ENCODE peak calls at places on chromosomes 4 and X, in eight cellular contexts. H is PC-3, F is mucosa of descending colon, M is transverse colon, L is thyroid gland, P is heart right ventricle, I is PC-9, O is K562. Z is an unnamed sample.
A peak's percentile ranks its signal among the peaks of the same experiment; 100 is the strongest.

GRCh38 chr4:105306158-105306781 is 159.6 kb downstream of the TET2 start:
- DNase-seq in H (peak; percentile 34), F (no peak), M (no peak), L (no peak), P (no peak), I (peak; percentile 0), O (no peak), Z (no peak)

GRCh38 chr4:108107116-108107515 is 61.6 kb downstream of the LEF1 start:
- DNase-seq in H (no peak), F (no peak), M (no peak), L (no peak), P (no peak), I (no peak), O (no peak), Z (no peak)

GRCh38 chrX:51459125-51459524 is 37.3 kb downstream of the NUDT11 start:
- DNase-seq in H (peak; percentile 57), F (no peak), M (no peak), L (no peak), P (no peak), I (no peak), O (no peak), Z (no peak)

GRCh38 chr4:130028552-130028951 is 932.6 kb downstream of the C4orf33 start:
- DNase-seq in H (no peak), F (no peak), M (no peak), L (no peak), P (no peak), I (no peak), O (no peak), Z (no peak)

GRCh38 chr4:107896158-107896645 is 35.1 kb upstream of the CYP2U1 start:
- DNase-seq in H (peak; percentile 92), F (no peak), M (no peak), L (no peak), P (no peak), I (peak; percentile 44), O (no peak), Z (no peak)

GRCh38 chr4:30950737-30951136 is 230.6 kb downstream of the PCDH7 start:
- DNase-seq in H (peak; percentile 91), F (no peak), M (no peak), L (no peak), P (no peak), I (peak; percentile 54), O (no peak), Z (no peak)

GRCh38 chr4:184732126-184732525 is 1.8 kb downstream of the CENPU start:
- DNase-seq in H (peak; percentile 91), F (no peak), M (no peak), L (peak; percentile 90), P (no peak), I (peak; percentile 58), O (no peak), Z (no peak)

GRCh38 chr4:38184404-38184803 is 224.2 kb downstream of the PTTG2 start:
- DNase-seq in H (peak; percentile 19), F (no peak), M (no peak), L (no peak), P (no peak), I (no peak), O (no peak), Z (no peak)

GRCh38 chr4:25767877-25768475 is 94.8 kb downstream of the SEL1L3 start:
- DNase-seq in H (peak; percentile 69), F (peak; percentile 42), M (peak; percentile 37), L (peak; percentile 58), P (peak; percentile 73), I (peak; percentile 37), O (peak; percentile 48), Z (no peak)

DNA sequence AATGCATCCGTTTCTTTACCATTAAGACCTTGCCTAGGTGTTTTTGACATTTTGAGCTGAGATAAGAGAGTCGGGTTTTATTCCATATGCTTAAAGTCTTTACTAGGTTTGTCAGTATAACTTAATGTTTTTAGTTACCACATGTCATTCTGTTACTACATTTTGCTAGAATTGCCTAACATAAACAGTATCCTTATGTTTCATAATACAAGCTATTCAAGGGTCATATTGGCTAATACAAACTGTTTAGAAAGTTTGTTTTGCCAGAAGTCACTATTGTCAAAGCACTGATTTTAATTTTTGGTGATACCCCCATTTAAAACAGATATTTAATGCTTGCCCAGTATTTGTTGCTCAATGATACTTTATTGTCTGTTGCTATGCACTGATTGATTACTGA is 427.7 kb upstream of the MAGEB2 start:
- DNase-seq in H (no peak), F (no peak), M (no peak), L (no peak), P (no peak), I (no peak), O (no peak), Z (no peak)
- H3K4me1 ChIP-seq in H (peaks cover 4% of the 10 kb centered on the region), F (no peaks in the 10 kb centered on the region), M (no peaks in the 10 kb centered on the region), L (no peaks in the 10 kb centered on the region), P (no peaks in the 10 kb centered on the region), I (no peaks in the 10 kb centered on the region), O (no peaks in the 10 kb centered on the region), Z (no peaks in the 10 kb centered on the region)

GRCh38 chr4:113636438-113636818 is 125.1 kb downstream of the CAMK2D start:
- DNase-seq in H (peak; percentile 29), F (no peak), M (no peak), L (no peak), P (no peak), I (no peak), O (no peak), Z (no peak)
- H3K4me3 ChIP-seq in H (no peak overlapping the region), F (no peak overlapping the region), M (no peak overlapping the region), L (no peak overlapping the region), P (no peak overlapping the region), I (no peak overlapping the region), O (no peak overlapping the region), Z (no peak overlapping the region)

GRCh38 chr4:39255266-39255665 is 72.9 kb downstream of the WDR19 start:
- DNase-seq in H (peak; percentile 68), F (no peak), M (no peak), L (no peak), P (no peak), I (peak; percentile 28), O (peak; percentile 15), Z (no peak)
- TF ChIP-seq CTCF in H (peak; percentile 53), F (no peak), M (no peak), L (no peak), P (no peak), I (no peak), O (peak; percentile 43), Z (no peak)

DNA sequence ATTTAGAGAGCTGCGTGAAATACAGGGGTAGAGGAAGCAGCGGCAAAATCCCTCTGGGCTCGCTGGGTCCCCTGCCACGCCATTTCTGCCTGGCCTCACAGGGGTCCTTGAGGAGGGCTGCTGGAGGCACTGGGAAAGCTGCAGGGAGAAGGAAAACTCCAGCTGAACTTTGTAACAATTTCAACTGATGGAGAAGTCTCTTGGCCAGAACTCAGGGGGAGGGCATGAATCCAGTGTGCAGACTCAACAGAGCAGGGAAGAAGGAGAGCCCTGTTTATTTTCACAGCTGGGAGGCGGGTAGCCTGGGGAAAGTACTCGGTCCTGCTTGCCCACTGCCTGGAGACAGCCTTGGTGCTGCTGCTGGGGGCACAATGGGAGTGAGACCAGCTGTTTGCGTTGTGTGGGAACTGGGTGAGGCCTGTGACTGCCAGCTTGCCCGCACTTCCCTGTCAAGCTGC is 93.2 kb upstream of the MAPK10 start:
- DNase-seq in H (peak; percentile 4), F (no peak), M (no peak), L (peak; percentile 62), P (peak; percentile 40), I (peak; percentile 62), O (no peak), Z (no peak)
- H3K4me1 ChIP-seq in H (peaks cover 34% of the 10 kb centered on the region), F (no peaks in the 10 kb centered on the region), M (no peaks in the 10 kb centered on the region), L (peaks cover 11% of the 10 kb centered on the region), P (no peaks in the 10 kb centered on the region), I (peaks cover 42% of the 10 kb centered on the region), O (no peaks in the 10 kb centered on the region), Z (no peaks in the 10 kb centered on the region)

GRCh38 chrX:40147399-40148188 is 49.8 kb upstream of the BCOR start:
- DNase-seq in H (no peak), F (no peak), M (no peak), L (no peak), P (no peak), I (no peak), O (no peak), Z (no peak)
- H3K4me3 ChIP-seq in H (no peak overlapping the region), F (no peak overlapping the region), M (no peak overlapping the region), L (no peak overlapping the region), P (no peak overlapping the region), I (no peak overlapping the region), O (peak overlapping the region; percentile 11), Z (no peak overlapping the region)

DNA sequence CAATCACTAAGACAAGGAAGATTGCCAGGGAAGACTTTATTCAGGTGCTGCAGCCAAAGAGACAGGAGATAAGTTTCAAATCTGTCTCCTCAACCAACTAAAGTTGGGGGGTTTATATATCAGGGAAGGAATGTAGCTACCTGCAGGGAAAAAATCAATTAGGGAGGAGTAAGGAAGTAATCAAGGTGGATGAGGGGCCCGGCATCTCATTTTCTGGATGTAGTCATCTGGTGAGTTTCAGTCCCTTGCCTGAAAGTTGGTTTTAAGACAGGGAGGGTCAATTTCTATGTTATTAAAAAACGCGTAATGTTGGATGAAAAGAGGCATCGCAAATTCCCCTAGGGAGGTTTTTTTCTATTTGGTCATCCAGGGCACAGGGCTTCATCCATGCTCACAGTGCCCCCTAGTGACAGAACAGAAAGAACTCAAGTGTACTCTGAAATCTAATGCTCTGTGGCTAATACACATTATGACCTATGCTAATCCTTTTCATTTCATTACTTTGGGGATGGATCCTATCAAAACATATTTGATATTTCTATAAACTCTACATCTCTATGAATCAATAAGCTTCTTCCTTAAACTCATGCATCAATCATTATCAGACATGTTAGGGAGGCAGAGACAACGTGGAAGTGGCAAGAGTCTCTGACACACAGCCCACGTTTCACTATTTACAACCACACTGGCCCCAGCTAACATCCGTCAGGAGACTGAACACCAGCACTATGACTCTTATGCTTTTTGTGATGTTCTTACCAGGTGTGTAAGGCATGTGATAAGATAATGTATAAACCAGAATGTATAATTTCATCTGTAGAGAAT is 1577.0 kb upstream of the TENM3 start:
- DNase-seq in H (peak; percentile 53), F (no peak), M (no peak), L (no peak), P (peak; percentile 6), I (peak; percentile 28), O (peak; percentile 26), Z (no peak)
- TF ChIP-seq CTCF in H (peak; percentile 71), F (no peak), M (peak; percentile 50), L (peak; percentile 14), P (peak; percentile 57), I (peak; percentile 53), O (peak; percentile 36), Z (peak; percentile 11)

GRCh38 chrX:12996934-12997435 is 22.1 kb downstream of the TMSB4X start:
- DNase-seq in H (no peak), F (no peak), M (no peak), L (no peak), P (no peak), I (no peak), O (no peak), Z (no peak)
- H3K4me1 ChIP-seq in H (peaks cover 50% of the 10 kb centered on the region), F (peaks cover 23% of the 10 kb centered on the region), M (peaks cover 49% of the 10 kb centered on the region), L (peaks cover 3% of the 10 kb centered on the region), P (peaks cover 46% of the 10 kb centered on the region), I (peaks cover 28% of the 10 kb centered on the region), O (no peaks in the 10 kb centered on the region), Z (no peaks in the 10 kb centered on the region)